ENCODE peak calls at places on chromosomes 12 and 14, in six cellular contexts. W is CD8-positive, alpha-beta T cell; S is neural crest cell; M is psoas muscle; T is neural progenitor cell; Y is CD4-positive, alpha-beta T cell. F is an unnamed sample.

GRCh38 chr12:100234591-100235304 is 32.1 kb downstream of the DEPDC4 start:
- DNase-seq in W (no peak), S (no peak), M (no peak), T (peak; percentile 31), Y (no peak), F (no peak)

GRCh38 chr14:33915682-33916081 is 35.2 kb downstream of the EGLN3 start:
- DNase-seq in W (no peak), S (no peak), M (no peak), T (no peak), Y (no peak), F (no peak)

GRCh38 chr12:70052931-70053497 is 190.2 kb upstream of the CNOT2 start:
- DNase-seq in W (no peak), S (no peak), M (no peak), T (no peak), Y (no peak), F (no peak)

GRCh38 chr14:104925214-104925899 is 678 bp downstream of the PLD4 start:
- DNase-seq in W (no peak), S (no peak), M (no peak), T (no peak), Y (no peak), F (peak; percentile 34)

GRCh38 chr14:21096889-21097615 is 1.4 kb downstream of the ZNF219 start:
- DNase-seq in W (no peak), S (no peak), M (no peak), T (no peak), Y (no peak), F (no peak)

GRCh38 chr14:85813040-85813439 is 283.1 kb downstream of the FLRT2 start:
- DNase-seq in W (no peak), S (no peak), M (no peak), T (no peak), Y (no peak), F (no peak)

GRCh38 chr12:103518899-103519298 is 23.1 kb upstream of the C12orf42 start:
- DNase-seq in W (no peak), S (no peak), M (no peak), T (no peak), Y (no peak), F (no peak)

GRCh38 chr12:69509308-69509736 is 39.1 kb downstream of the FRS2 start:
- DNase-seq in W (no peak), S (no peak), M (no peak), T (peak; percentile 6), Y (no peak), F (no peak)

GRCh38 chr12:77943466-77943865 is 112.8 kb downstream of the NAV3 start:
- DNase-seq in W (no peak), S (no peak), M (no peak), T (no peak), Y (no peak), F (no peak)

GRCh38 chr14:67694791-67695393 is 672 bp downstream of the RDH11 start:
- DNase-seq in W (peak; percentile 37), S (peak; percentile 37), M (peak; percentile 56), T (peak; percentile 88), Y (peak; percentile 16), F (peak; percentile 41)

GRCh38 chr14:89186850-89187376 is 230.1 kb downstream of the FOXN3 start:
- DNase-seq in W (no peak), S (no peak), M (peak; percentile 65), T (no peak), Y (no peak), F (peak; percentile 44)

GRCh38 chr12:54147186-54147585 is 41.6 kb downstream of the SMUG1 start:
- DNase-seq in W (no peak), S (no peak), M (no peak), T (no peak), Y (no peak), F (no peak)

GRCh38 chr14:93759781-93760307 is 28.4 kb downstream of the PRIMA1 start:
- DNase-seq in W (no peak), S (no peak), M (peak; percentile 80), T (no peak), Y (no peak), F (no peak)

GRCh38 chr12:123905319-123905925 is 67.2 kb downstream of the CCDC92 start:
- DNase-seq in W (peak; percentile 55), S (peak; percentile 61), M (no peak), T (peak; percentile 59), Y (peak; percentile 52), F (no peak)

GRCh38 chr14:104343690-104344640 is 205.6 kb downstream of the KIF26A start:
- DNase-seq in W (no peak), S (no peak), M (no peak), T (peak; percentile 39), Y (no peak), F (no peak)

GRCh38 chr12:79674629-79675028 is 16.1 kb downstream of the PAWR start:
- DNase-seq in W (no peak), S (no peak), M (no peak), T (no peak), Y (no peak), F (no peak)

GRCh38 chr12:56476972-56477432 is 8.6 kb downstream of the SPRYD4 start:
- DNase-seq in W (no peak), S (no peak), M (no peak), T (no peak), Y (no peak), F (no peak)

GRCh38 chr12:105204916-105205315 is 31.1 kb downstream of the APPL2 start:
- DNase-seq in W (no peak), S (no peak), M (no peak), T (no peak), Y (no peak), F (no peak)

GRCh38 chr12:54667945-54668344 is 19.8 kb upstream of the DCD start:
- DNase-seq in W (no peak), S (no peak), M (no peak), T (no peak), Y (no peak), F (no peak)

GRCh38 chr14:101064121-101064661 is 160.7 kb upstream of the RTL1 start:
- DNase-seq in W (no peak), S (no peak), M (peak; percentile 38), T (no peak), Y (no peak), F (no peak)
- TF ChIP-seq CTCF in W (no peak), S (no peak), M (no peak), T (no peak), Y (no peak), F (no peak)

DNA sequence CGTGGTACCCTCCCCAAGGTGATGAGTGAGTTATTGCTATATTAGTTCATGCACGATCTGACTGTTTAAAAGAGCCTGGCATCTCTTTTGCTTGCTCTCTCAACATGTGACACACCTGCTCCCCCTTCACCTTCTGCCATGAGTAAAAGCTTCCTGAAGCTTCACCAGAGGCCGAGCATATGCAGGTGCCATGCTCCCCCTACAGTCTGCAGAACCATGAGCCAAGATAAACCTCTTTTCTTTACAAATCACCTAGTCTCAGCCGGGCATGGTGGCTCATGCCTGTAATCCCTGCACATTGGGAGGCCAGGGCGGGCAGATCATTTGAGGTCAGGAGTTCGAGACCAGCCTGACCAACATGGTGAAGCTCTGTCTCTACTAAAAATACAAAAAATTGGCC is 61.8 kb downstream of the RNFT2 start:
- DNase-seq in W (no peak), S (no peak), M (no peak), T (no peak), Y (no peak), F (no peak)
- TF ChIP-seq CTCF in W (no peak), S (no peak), M (no peak), T (no peak), Y (no peak), F (no peak)

DNA sequence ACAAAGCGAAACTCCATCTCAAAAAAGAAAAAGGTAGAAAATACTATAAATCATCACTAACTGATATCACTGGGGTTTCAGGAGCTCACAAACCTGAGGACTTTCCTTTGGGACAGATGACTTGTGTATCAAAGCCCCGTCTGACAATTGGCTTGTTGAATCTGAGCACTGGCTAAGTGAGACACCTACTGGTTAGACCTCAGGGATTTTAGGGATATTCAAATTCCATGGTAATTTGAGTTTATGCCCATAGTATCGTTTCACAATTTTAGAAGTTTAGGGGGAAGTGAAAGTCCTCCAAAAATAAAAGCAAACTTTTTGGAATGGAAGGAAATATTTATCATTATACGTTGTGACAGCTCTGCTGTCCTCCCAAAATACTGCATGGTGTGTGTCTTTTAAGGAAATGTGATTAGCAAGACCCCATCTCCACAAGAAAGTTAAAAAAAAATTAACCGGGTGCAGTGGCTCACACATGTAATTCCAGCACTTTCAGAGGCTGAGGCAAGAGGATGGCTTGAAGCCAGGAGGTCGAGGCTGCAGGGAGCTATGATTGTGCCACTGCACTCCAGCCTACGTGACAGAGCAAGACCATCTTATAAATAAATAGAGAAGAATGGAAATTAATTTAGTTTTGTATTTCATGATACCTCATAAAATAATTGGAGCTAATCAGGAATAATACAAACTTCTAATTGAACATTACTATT is 49.2 kb downstream of the FBXL14 start:
- DNase-seq in W (no peak), S (no peak), M (no peak), T (no peak), Y (no peak), F (no peak)
- TF ChIP-seq CTCF in W (no peak), S (peak; percentile 35), M (peak; percentile 15), T (no peak), Y (no peak), F (no peak)

DNA sequence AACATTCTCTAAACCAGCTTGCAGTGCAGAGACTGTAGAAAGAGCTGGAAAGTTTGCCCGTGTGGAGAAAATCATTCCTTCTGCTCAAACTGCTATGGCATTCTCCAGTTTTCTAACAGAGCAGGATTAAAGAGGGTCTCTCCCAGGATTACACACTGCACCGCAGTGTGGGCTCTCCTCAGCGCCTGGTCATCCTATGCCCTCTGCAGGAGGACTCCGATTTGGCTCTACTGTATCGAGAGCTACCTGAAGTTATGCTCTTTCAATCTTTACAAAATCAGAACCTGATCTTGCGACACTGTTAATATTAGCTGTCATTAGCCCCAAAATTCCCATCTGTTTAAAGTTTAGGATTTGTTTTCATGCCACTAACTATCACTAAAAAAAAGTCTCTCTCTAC is 33.0 kb downstream of the BHLHE41 start:
- DNase-seq in W (no peak), S (no peak), M (no peak), T (peak; percentile 65), Y (no peak), F (no peak)
- TF ChIP-seq CTCF in W (no peak), S (peak; percentile 27), M (no peak), T (peak; percentile 62), Y (no peak), F (no peak)

GRCh38 chr14:52949711-52950409 is 990 bp downstream of the FERMT2 start:
- DNase-seq in W (no peak), S (no peak), M (no peak), T (peak; percentile 22), Y (no peak), F (no peak)

GRCh38 chr14:52950410-52950897 is 396 bp downstream of the FERMT2 start:
- DNase-seq in W (no peak), S (peak; percentile 55), M (peak; percentile 81), T (peak; percentile 74), Y (peak; percentile 10), F (peak; percentile 25)

GRCh38 chr14:52950898-52951729 is at the start of gene FERMT2:
- DNase-seq in W (no peak), S (peak; percentile 85), M (peak; percentile 94), T (peak; percentile 97), Y (no peak), F (peak; percentile 24)

GRCh38 chr14:52949249-52949648 is 1.6 kb downstream of the FERMT2 start:
- DNase-seq in W (no peak), S (no peak), M (no peak), T (no peak), Y (no peak), F (no peak)

GRCh38 chr14:52951730-52952481 is 1.1 kb upstream of the FERMT2 start:
- DNase-seq in W (no peak), S (no peak), M (no peak), T (peak; percentile 79), Y (no peak), F (no peak)
- TF ChIP-seq CTCF in W (no peak), S (peak; percentile 52), M (peak; percentile 47), T (peak; percentile 38), Y (no peak), F (no peak)

F was measured in activated B cell treated with CpG ODN at 0.5 μM for 24 hours.